ENCODE peak calls at places on chromosomes 4 and X, in seven cellular contexts. E, V, F, B, K, N and D are unnamed samples.

GRCh38 chr4:13866881-13867280 is 239.4 kb upstream of the BOD1L1 start:
- DNase-seq in K (peak), F (no peak), E (no peak), N (no peak), B (no peak), V (no peak), D (peak)

GRCh38 chrX:27680726-27681125 is 90.6 kb downstream of the DCAF8L2 start:
- DNase-seq in K (peak), V (no peak), E (peak), N (no peak), B (peak), F (no peak), D (peak)

GRCh38 chr4:133154725-133155124 is 5.6 kb downstream of the PCDH10 start:
- DNase-seq in B (peak), E (peak), V (peak), F (peak), K (no peak), N (no peak), D (peak)

GRCh38 chr4:8291701-8292387 is 22.3 kb downstream of the HTRA3 start:
- DNase-seq in F (no peak), K (no peak), N (no peak), E (no peak), B (no peak), V (no peak), D (no peak)

GRCh38 chr4:109125084-109125483 is 177.4 kb downstream of the COL25A1 start:
- DNase-seq in B (no peak), K (no peak), F (peak), V (peak), N (no peak), E (no peak), D (no peak)

GRCh38 chr4:176187610-176188009 is 7.8 kb downstream of the SPATA4 start:
- DNase-seq in K (peak), E (no peak), B (peak), V (no peak), F (no peak), N (no peak), D (peak)

GRCh38 chrX:84168095-84168494 is 19.9 kb downstream of the RPS6KA6 start:
- DNase-seq in N (no peak), F (no peak), V (no peak), E (no peak), B (peak), K (peak), D (peak)

GRCh38 chrX:68829594-68830485 is 1.0 kb downstream of the EFNB1 start:
- DNase-seq in E (no peak), V (no peak), K (no peak), B (peak), F (no peak), N (peak), D (no peak)

GRCh38 chr4:54945838-54946237 is 179.6 kb downstream of the KDR start:
- DNase-seq in E (no peak), K (no peak), N (no peak), B (no peak), F (no peak), V (no peak), D (peak)

GRCh38 chr4:80029364-80029763 is 43.7 kb downstream of the ANTXR2 start:
- DNase-seq in V (no peak), K (peak), N (no peak), F (no peak), E (no peak), B (no peak), D (no peak)

GRCh38 chr4:136056748-136057147 is 1475.5 kb downstream of the PCDH18 start:
- DNase-seq in B (no peak), N (no peak), F (no peak), E (no peak), K (no peak), V (no peak), D (no peak)

GRCh38 chrX:107768051-107768450 is 7.5 kb downstream of the TSC22D3 start:
- DNase-seq in N (no peak), E (no peak), B (no peak), V (no peak), K (no peak), F (no peak), D (no peak)

GRCh38 chr4:54553001-54553400 is 104.8 kb upstream of the KIT start:
- DNase-seq in F (no peak), K (no peak), V (no peak), N (no peak), B (peak), E (peak), D (no peak)

GRCh38 chrX:27575565-27575964 is 14.6 kb upstream of the DCAF8L2 start:
- DNase-seq in K (peak), B (no peak), N (no peak), E (peak), F (no peak), V (no peak), D (peak)

GRCh38 chr4:75698963-75699228 is 25.5 kb upstream of the USO1 start:
- DNase-seq in B (no peak), V (no peak), E (no peak), F (no peak), K (no peak), N (no peak), D (no peak)

GRCh38 chr4:42302348-42302747 is 94.9 kb upstream of the SHISA3 start:
- DNase-seq in N (peak), E (peak), K (no peak), B (peak), F (peak), V (peak), D (peak)

DNA sequence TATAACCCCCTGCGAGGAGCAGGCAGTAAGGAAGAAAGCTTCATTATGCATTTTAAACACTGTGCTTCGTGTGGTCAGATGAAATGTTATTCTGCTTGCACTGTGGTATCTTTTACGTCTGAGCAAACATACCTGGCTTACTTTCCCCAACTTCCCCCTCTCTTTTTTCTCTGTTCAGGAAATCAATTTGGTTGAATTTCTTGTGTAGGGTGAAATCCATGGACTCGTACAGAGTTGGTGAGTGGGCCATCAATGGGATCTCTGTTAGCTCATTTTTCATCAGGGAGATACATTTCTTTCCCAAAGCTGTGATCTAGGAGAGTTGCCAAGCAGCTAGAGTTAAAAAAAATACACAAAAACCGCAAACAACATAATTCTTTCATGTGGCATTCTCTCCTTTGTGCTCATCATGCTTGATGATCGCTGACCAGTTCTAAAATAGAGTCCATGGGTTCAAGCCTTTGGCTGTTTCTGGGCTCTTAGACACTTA is 98.5 kb downstream of the FRAS1 start:
- DNase-seq in E (peak), B (no peak), F (no peak), V (no peak), K (no peak), N (no peak), D (no peak)
- H3K4me3 ChIP-seq in E (no peak), B (no peak), F (no peak), V (no peak), K (no peak), N (no peak), D (no peak)

GRCh38 chr4:153488719-153489384 is 22.7 kb downstream of the TMEM131L start:
- DNase-seq in N (no peak), B (peak), F (no peak), K (peak), E (no peak), V (no peak), D (no peak)
- H3K9ac ChIP-seq in N (peak), B (peak), F (no peak), K (peak), E (peak), V (peak), D (no peak)

DNA sequence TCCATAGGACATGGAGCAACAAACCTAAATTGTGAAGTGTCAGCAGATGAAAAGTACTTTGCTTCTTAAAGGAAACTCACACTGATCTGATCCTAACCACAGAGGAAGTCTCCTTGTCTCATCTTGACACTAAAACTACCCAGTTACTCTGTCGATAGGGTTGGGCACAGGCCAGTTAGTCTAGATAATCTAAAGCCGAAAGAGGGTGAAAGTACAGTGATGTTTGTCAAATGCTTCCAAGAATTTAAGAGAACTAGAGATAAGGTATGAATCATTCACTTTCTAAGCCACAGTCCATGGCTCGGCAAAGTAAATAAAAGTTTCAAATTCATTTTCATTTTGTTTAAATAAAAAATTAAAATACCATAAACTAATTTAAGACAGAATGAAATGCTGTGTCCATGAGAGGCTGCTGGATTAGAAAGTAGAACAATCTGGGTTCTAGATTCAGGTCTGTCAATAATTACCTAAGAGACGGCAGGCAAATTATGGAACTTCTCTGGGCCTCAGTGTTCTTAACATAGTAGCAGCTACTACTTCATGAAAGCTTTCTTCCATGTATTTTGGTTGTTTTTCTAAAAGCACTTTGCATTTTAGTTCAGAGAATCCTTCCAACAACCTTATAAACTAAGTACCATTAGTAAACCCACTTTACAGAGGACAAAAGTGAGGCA is 176.7 kb downstream of the LDB2 start:
- DNase-seq in V (no peak), K (no peak), F (peak), E (peak), N (no peak), B (peak), D (peak)
- H3K4me3 ChIP-seq in V (no peak), K (no peak), F (no peak), E (peak), N (no peak), B (peak), D (no peak)

DNA sequence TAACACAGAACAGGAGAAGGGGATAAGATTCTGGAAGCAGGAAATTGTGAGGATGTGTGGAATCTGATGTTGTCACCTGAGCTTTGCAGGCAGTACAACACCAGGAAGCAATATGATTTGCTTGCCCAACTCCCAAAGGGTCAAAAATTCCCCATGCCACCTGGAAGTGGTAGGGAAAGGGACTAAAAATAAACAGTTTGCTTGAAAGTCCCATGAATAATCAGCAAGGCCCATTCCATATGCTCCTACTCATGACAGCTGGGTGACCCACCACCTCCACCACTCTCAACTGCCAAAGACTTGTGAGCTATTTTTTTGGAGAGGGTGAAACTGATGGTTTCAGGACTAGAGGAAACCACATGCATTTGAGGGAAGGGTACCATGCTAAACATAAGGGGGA is 168.4 kb downstream of the KCNIP4 start:
- DNase-seq in B (peak), F (no peak), V (no peak), N (no peak), E (no peak), K (peak), D (no peak)
- H3K9ac ChIP-seq in B (no peak), F (no peak), V (no peak), N (no peak), E (no peak), K (no peak), D (no peak)

GRCh38 chrX:131565909-131566308 is 22.0 kb downstream of the OR13H1 start:
- DNase-seq in E (no peak), N (no peak), K (no peak), F (no peak), B (no peak), V (no peak), D (peak)

GRCh38 chrX:131572372-131573014 is 28.6 kb downstream of the OR13H1 start:
- DNase-seq in B (no peak), N (no peak), F (no peak), E (peak), V (no peak), K (no peak), D (peak)

DNA sequence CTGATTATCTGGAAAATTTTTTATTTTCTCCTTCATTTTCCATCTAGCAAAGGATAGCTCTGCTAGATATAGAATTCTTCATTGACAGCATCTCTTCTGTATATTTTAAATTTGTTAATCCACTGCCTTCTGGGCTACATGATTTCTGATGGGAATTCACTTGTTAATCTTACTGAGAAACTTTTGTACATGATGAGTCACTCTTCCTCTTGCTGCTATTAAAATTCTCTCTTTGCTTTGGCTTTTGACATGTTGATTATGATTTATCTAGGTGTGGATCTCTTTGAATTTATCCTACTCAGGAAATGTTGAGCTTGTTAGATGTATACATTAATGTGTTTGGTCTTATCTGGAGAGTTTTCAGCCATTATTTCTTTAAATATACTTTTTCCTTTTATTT is 27.5 kb downstream of the OR13H1 start:
- DNase-seq in B (no peak), V (no peak), N (no peak), K (no peak), E (no peak), F (no peak), D (peak)
- H3K4me3 ChIP-seq in B (no peak), V (no peak), N (no peak), K (no peak), E (no peak), F (no peak), D (no peak)

DNA sequence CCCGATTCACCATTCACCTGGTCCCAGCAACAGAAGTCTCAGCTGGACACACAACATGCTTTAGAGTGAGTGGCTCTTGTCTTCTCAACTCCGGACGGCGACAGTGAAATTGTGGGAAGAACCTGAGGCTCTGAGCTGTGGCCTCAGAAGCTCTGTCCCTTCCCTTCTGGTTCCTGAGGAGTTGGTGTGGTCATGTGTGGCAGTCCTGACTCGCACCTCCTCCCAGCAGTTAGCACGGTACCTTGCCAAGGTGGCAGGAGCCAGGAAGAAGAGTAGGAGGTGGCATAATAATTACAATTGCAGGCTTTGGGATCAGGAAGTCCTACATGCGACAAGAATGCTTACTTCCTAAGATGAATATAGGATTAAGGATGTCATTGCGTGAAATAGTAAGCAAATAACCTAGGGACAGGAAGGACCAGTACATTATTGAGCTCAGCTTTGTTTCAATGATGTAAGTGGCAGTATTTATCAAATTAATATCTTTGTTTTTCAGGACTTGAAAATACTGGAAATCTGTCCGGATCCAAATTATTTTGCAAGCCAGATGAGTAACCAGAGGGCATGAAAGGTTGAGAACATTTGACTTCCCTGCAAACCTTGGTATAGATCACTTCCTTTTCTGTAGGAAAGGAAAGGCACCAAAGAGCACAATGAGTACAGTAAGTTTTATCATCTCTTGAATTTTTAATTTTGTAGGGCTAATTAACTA is 21.1 kb downstream of the RNF4 start:
- DNase-seq in E (peak), V (no peak), B (peak), K (no peak), F (no peak), N (no peak), D (no peak)
- H3K9ac ChIP-seq in E (no peak), V (peak), B (peak), K (no peak), F (no peak), N (no peak), D (no peak)

DNA sequence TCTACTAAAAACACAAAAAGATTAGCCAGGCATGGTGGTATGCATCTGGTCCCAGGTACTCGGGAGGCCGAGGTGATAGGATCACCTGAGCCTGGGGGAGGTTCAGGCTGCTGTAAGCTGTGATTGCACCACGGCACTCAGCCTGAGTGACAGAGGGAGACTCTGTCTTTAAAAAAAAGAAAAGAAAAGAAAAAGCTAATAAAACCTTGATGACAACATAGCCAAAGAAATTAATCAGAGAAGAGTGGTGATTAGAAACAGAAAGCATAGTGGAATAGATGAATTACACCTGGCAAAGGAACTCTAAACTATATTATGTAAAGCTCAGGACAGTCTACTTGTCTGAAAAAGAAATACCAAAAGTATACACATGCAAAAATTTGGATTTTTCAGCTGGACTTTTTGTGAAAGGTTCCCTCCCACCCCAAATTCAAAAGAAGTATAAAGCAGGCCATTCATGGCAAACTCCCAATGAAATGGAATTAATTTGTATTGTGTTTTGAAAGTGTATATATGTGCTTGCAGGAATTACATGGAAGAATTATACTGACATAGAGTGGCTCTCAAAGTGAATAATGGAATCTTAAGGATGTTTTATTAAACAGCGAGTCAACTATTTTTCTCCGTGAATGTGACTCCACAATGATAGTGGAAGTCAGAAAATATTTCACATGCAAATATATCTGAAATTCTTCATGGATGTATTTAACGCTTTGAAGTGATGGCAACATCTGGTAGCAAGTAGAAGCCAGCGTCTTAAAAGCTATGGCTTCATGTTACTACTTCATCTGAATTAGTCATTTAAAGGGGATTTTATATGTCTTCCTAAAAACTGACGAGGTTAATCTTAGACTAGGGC is 22.1 kb downstream of the PLS3 start:
- DNase-seq in V (peak), E (peak), B (peak), N (no peak), F (no peak), K (peak), D (peak)
- H3K4me3 ChIP-seq in V (no peak), E (peak), B (peak), N (no peak), F (no peak), K (peak), D (peak)

DNA sequence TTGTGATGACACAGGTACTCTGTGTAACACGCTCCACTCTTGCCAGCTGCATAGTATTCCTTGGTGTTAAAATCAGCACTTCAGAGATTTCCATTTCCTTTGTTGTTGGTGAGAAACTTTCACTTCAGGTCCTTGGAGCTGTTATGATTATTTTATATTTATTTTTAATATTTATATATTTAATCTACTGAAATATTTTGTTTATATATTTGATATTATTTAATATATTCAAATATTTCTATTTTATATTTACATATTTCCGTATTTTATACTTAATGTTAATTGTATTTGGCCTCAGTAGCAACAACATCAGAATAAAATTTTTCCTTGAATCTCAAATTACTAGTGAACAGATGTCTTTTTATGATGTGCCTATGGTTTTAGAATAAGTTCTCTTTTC is 225.3 kb downstream of the MAGEB17 start:
- DNase-seq in V (no peak), B (no peak), E (no peak), K (no peak), F (no peak), N (no peak), D (no peak)
- H3K9ac ChIP-seq in V (no peak), B (no peak), E (no peak), K (no peak), F (no peak), N (no peak), D (no peak)

DNA sequence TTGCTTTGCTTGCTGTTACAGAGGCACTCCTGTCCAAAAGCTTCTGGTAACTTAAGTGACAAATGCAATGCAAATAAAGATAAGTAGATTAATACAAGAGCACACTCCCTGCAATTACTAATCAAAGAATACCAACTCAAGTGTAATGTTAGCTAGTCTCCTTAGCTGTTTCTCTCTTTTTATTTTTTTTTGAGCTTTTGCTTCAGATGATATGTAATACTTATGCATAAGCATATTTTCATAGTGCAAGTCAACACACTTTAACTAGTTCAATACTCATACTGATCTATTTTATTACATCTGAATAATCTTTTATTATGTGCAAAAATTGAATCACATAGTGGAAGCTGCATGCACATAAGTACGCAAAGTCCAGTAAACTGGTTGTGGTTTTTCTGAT is 2.7 kb downstream of the SLC7A11 start:
- DNase-seq in K (no peak), E (peak), V (no peak), B (no peak), F (no peak), N (no peak), D (peak)
- H3K4me3 ChIP-seq in K (peak), E (peak), V (no peak), B (peak), F (no peak), N (no peak), D (peak)